ENCODE peak calls at places on chromosomes 1 and 21, in nine cellular contexts. W is uterus; I is upper lobe of right lung; T is mucosa of descending colon; U is CD8-positive, alpha-beta T cell; S is HAP-1; J is mesenchymal stem cell; L is heart right ventricle; F is neuronal stem cell. G is an unnamed sample. For H3K9me3, the result is how much of the 10 kb centered on the place peaks cover.

GRCh38 chr1:234844479-234845031 is 234.6 kb upstream of the IRF2BP2 start:
- DNase-seq in I (no peak), F (no peak), J (no peak), L (peak), S (no peak), T (no peak), W (no peak), U (no peak), G (no peak)

GRCh38 chr1:93528416-93528815 is 80.5 kb downstream of the FNBP1L start:
- DNase-seq in F (no peak), U (no peak), I (no peak), T (no peak), S (no peak), W (no peak), J (no peak), L (no peak), G (no peak)

GRCh38 chr1:221992427-221992826 is 250.5 kb upstream of the DUSP10 start:
- DNase-seq in L (no peak), I (no peak), U (no peak), J (no peak), S (no peak), T (no peak), F (no peak), W (no peak), G (no peak)

GRCh38 chr1:224882264-224882663 is 47.2 kb upstream of the DNAH14 start:
- DNase-seq in F (no peak), T (no peak), U (no peak), S (no peak), J (no peak), I (no peak), W (no peak), L (no peak), G (no peak)

GRCh38 chr1:206682111-206682510 is 2.6 kb upstream of the MAPKAPK2 start:
- DNase-seq in J (no peak), T (no peak), I (no peak), L (no peak), U (no peak), F (no peak), S (no peak), W (no peak), G (no peak)

GRCh38 chr1:234535763-234536515 is 57.0 kb upstream of the TARBP1 start:
- DNase-seq in J (peak), U (no peak), F (peak), S (no peak), L (peak), T (no peak), W (peak), I (no peak), G (peak)

GRCh38 chr1:86774305-86775304 is 70.2 kb downstream of the SH3GLB1 start:
- DNase-seq in L (peak), I (peak), U (no peak), J (peak), S (no peak), F (no peak), W (peak), T (no peak), G (peak)

GRCh38 chr21:40143822-40144525 is 276.7 kb downstream of the PCP4 start:
- DNase-seq in T (no peak), F (peak), I (no peak), J (peak), L (peak), W (peak), S (peak), U (no peak), G (peak)

GRCh38 chr1:12527564-12527963 is 90.4 kb downstream of the DHRS3 start:
- DNase-seq in J (no peak), S (no peak), W (peak), U (no peak), F (no peak), T (no peak), L (no peak), I (peak), G (no peak)

GRCh38 chr21:43300496-43301423 is 126.2 kb downstream of the SIK1 start:
- DNase-seq in I (peak), U (no peak), S (no peak), J (no peak), W (no peak), T (peak), L (peak), F (no peak), G (no peak)

GRCh38 chr1:89721351-89721750 is 88.4 kb downstream of the LRRC8C start:
- DNase-seq in S (no peak), J (peak), T (no peak), W (no peak), I (no peak), U (no peak), F (no peak), L (peak), G (no peak)

GRCh38 chr1:179955318-179955638 is 668 bp downstream of the CEP350 start:
- DNase-seq in I (no peak), L (no peak), U (no peak), J (peak), T (no peak), S (peak), W (no peak), F (no peak), G (no peak)

GRCh38 chr1:5974631-5975030 is 17.6 kb downstream of the NPHP4 start:
- DNase-seq in L (no peak), J (no peak), T (peak), F (no peak), S (no peak), U (no peak), I (peak), W (no peak), G (no peak)

GRCh38 chr21:17159697-17160096 is 353.1 kb upstream of the CXADR start:
- DNase-seq in I (no peak), U (no peak), T (no peak), S (no peak), F (no peak), W (no peak), L (no peak), J (no peak), G (no peak)

GRCh38 chr1:9733160-9733789 is 81.7 kb downstream of the PIK3CD start:
- DNase-seq in J (no peak), S (no peak), W (no peak), F (no peak), L (no peak), U (no peak), I (no peak), T (no peak), G (no peak)

GRCh38 chr21:39381009-39381408 is 32.1 kb upstream of the HMGN1 start:
- DNase-seq in F (no peak), J (peak), I (no peak), L (no peak), T (no peak), W (no peak), S (peak), U (no peak), G (no peak)

GRCh38 chr1:113557176-113557575 is 166.9 kb downstream of the MAGI3 start:
- DNase-seq in L (no peak), T (no peak), U (no peak), F (no peak), W (no peak), I (no peak), J (peak), S (no peak), G (peak)

GRCh38 chr1:99992760-99993467 is 23.1 kb downstream of the SLC35A3 start:
- DNase-seq in J (no peak), F (no peak), T (no peak), I (no peak), U (no peak), W (no peak), S (no peak), L (no peak), G (no peak)

GRCh38 chr1:25503551-25504426 is 39.6 kb upstream of the LDLRAP1 start:
- DNase-seq in U (peak), S (peak), I (peak), L (peak), T (peak), J (no peak), W (no peak), F (no peak), G (peak)

GRCh38 chr21:43719748-43720538 is 1.0 kb downstream of the PDXK start:
- DNase-seq in W (peak), F (no peak), L (no peak), J (peak), U (no peak), I (peak), T (peak), S (peak), G (no peak)

GRCh38 chr1:87404306-87404705 is 75.6 kb downstream of the LMO4 start:
- DNase-seq in T (no peak), F (no peak), U (no peak), L (no peak), W (no peak), I (no peak), S (no peak), J (no peak), G (no peak)

GRCh38 chr1:160284220-160284781 is 632 bp downstream of the PEX19 start:
- DNase-seq in I (no peak), T (no peak), S (peak), F (no peak), L (no peak), J (peak), U (no peak), W (no peak), G (peak)

GRCh38 chr1:230772457-230773395 is 25.5 kb downstream of the CAPN9 start:
- DNase-seq in S (no peak), F (no peak), I (no peak), L (peak), T (no peak), W (no peak), U (no peak), J (peak), G (no peak)

GRCh38 chr1:185441608-185442007 is 124.6 kb upstream of the IVNS1ABP start:
- DNase-seq in U (no peak), L (no peak), I (no peak), S (peak), F (no peak), T (no peak), W (no peak), J (peak), G (peak)

GRCh38 chr1:231919900-231920299 is 293.3 kb downstream of the DISC1 start:
- DNase-seq in I (no peak), W (no peak), F (no peak), L (peak), U (no peak), S (peak), T (no peak), J (no peak), G (no peak)

GRCh38 chr21:41974752-41975053 is 20.9 kb upstream of the C2CD2 start:
- DNase-seq in W (no peak), L (no peak), S (no peak), J (no peak), I (no peak), U (no peak), T (no peak), F (no peak), G (no peak)
- H3K4me3 ChIP-seq in W (no peak), L (no peak), S (no peak), J (no peak), I (no peak), U (peak), T (no peak), F (no peak), G (no peak)

GRCh38 chr21:26977741-26978140 is 10.9 kb upstream of the ADAMTS5 start:
- DNase-seq in L (no peak), I (no peak), U (no peak), W (no peak), T (no peak), F (no peak), J (peak), S (no peak), G (no peak)
- H3K9me3 ChIP-seq in L (under half), I (under half), U (under half), W (under half), T (under half), F (under half), J (under half), S (under half), G (under half)

GRCh38 chr1:237509748-237510147 is 381.0 kb downstream of the ZP4 start:
- DNase-seq in U (no peak), F (no peak), L (no peak), I (no peak), T (no peak), W (no peak), J (no peak), S (no peak), G (no peak)

GRCh38 chr1:237503292-237503691 is 387.4 kb downstream of the ZP4 start:
- DNase-seq in S (no peak), L (no peak), I (no peak), F (no peak), W (no peak), U (no peak), J (no peak), T (no peak), G (no peak)

DNA sequence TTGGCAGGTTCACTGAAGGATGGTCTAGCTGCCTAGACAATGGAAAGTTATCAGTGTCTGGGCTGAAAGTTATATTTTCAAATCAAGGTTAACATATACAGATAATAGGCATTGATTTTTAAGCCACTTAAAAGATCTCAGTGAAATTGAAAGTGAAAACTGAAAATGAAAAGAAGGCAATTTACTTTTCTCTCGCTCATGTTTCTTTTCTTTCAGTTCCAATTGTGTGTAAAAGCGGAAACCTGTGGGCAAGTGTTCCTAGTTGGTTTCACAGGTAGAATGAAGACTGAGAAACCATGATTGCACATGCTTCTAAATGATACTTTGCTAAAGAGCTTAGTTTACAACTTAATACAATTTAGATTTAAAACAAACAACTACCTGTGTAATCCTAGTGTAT is 383.7 kb downstream of the ZP4 start:
- DNase-seq in U (no peak), F (no peak), T (no peak), S (no peak), W (no peak), L (no peak), J (no peak), I (no peak), G (no peak)
- H3K4me3 ChIP-seq in U (no peak), F (no peak), T (no peak), S (no peak), W (no peak), L (no peak), J (no peak), I (no peak), G (no peak)

DNA sequence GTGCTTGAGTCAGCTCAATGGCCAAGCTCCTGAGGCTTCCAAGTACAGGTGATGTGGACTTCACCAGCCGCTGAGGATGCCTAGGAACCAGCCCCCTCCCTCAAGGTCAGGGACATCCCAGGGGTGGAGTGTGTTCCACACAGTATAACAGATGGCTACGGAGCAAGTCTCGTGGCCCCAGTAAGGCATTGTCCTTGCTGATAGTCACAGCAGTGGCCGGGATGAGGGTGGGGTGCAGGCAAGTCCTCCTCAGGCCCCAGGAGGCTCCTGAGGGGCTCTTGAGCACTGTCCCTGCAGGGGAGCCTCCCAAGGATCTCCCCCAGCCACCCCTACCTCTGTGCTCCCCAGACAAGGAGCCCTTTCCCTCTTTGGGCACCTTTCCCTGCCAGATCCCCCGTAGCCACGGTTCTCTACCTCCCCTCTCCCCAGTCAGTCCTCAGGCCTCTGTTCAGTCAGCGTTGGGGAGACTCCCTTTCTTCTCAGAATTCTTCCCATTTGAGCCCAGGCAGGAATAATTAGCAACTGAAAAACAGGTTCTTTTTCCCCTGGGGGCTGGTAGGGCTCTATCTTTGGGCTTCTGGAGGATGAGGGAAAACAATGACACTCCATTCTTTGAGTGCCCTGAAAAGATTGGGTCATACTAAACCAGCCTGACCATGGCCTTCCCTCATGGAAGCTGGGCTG is 7.1 kb upstream of the THEM5 start:
- DNase-seq in S (peak), T (no peak), I (no peak), L (no peak), F (no peak), W (no peak), J (no peak), U (no peak), G (no peak)
- H3K9me3 ChIP-seq in S (under half), T (under half), I (under half), L (under half), F (under half), W (under half), J (under half), U (under half), G (under half)

DNA sequence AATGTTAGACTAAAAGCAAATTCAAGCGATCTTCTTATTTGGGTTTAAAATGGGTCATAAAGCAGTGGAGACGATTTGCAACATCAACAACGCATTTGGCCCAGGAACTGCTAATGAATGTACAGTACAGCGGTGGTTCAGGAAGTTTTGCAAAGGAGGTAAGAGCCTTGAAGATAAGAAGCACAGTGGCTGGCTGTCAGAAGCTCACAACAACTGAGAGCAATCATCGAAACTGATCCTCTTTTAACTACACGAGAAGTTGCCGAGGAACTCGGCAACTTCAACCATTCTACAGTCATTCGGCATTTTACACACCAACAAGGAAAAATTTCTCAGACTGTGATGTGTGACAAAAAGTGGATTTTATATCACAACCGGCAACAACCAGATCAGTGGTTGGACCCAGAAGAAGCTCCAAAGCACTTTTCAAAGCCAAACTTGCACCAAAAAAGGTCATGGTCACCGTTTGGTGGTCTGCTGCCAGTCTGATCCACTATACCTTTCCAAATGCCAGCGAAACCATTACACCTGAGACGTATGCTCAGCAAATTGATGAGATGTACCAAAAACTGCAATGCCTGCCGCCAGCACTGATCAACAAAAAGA is 47.9 kb downstream of the ASH1L start:
- DNase-seq in J (no peak), U (no peak), S (no peak), F (no peak), I (no peak), W (no peak), L (no peak), T (no peak), G (no peak)
- H3K4me3 ChIP-seq in J (no peak), U (peak), S (no peak), F (no peak), I (no peak), W (no peak), L (no peak), T (no peak), G (no peak)

GRCh38 chr1:236163460-236164153 is 21.3 kb downstream of the GPR137B start:
- DNase-seq in I (peak), U (no peak), J (no peak), W (no peak), T (no peak), L (no peak), S (no peak), F (no peak), G (no peak)
- H3K9me3 ChIP-seq in I (under half), U (under half), J (under half), W (under half), T (under half), L (under half), S (under half), F (under half), G (under half)

DNA sequence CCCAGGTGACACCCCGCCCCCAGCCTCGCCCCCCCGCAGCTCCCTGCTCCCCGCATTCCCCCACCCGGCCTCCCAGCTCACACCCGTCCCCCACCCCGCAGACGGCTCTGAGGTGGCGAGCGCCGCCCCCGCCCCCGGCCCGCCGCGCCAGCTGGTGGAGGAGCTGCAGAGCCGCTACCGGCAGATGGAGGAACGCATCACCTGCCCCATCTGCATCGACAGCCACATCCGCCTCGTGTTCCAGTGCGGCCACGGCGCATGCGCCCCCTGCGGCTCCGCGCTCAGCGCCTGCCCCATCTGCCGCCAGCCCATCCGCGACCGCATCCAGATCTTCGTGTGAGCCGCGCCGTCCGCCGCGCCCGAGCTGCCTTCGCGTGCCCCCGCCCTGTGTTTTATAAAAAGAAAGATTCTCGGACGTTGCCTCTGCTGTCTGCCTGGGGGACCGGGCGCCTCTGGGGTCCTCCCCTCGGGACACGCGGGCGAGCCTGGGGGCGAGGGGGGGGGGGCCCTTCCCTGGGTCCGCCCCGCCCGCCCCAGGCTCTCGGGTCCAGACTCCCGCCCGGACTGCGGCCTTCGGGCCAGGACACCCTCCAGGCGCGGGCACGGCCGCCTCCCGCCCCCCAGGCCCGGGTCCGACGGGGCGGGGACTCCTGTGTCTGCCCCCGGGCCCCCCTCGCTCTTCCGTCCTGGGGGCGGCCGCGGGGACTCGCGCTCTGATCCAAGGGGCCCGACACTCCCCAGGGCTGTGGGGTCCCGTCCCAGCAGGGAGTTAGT is 1.6 kb upstream of the MMP23B start:
- DNase-seq in I (peak), T (peak), J (peak), S (no peak), U (peak), W (peak), F (no peak), L (peak), G (no peak)
- H3K4me3 ChIP-seq in I (peak), T (no peak), J (no peak), S (no peak), U (peak), W (peak), F (no peak), L (peak), G (no peak)

DNA sequence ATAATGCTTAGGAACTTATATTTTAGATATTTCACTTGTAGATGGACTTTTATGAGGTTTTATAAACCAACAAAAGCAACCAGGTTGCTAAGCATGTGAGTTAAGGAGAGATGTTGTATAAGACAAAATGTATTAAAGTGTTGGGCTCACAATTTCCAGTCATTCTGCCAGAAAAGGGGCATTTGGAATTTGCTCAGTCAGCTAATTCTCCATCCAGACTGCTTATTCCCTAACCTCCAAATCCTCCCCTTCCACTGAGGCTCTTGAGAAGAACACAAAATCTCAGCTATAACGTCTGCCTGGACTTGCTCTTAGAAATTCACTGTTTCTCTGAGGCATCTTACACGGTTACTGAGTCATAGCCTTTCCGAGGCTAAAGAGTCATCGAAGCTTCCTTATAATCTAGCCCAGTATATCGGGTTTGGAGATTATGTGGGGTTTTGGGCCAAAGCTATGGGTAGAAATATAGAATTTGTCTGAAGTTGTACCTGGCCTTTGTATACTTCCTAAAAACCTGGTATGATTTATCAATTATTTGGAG is 548.2 kb upstream of the ADGRL4 start:
- DNase-seq in I (no peak), J (no peak), W (no peak), T (no peak), S (no peak), L (no peak), F (no peak), U (no peak), G (no peak)
- H3K9me3 ChIP-seq in I (under half), J (under half), W (under half), T (under half), S (under half), L (under half), F (under half), U (under half), G (under half)

GRCh38 chr1:236137285-236137852 is 5.0 kb upstream of the GPR137B start:
- DNase-seq in U (no peak), W (no peak), T (no peak), F (no peak), I (no peak), J (no peak), L (no peak), S (no peak), G (no peak)
- H3K4me3 ChIP-seq in U (no peak), W (no peak), T (no peak), F (no peak), I (no peak), J (no peak), L (no peak), S (no peak), G (no peak)

G was measured in MG63.